ENCODE peak calls at places on chromosomes 5 and 9, in four cellular contexts. K, B, N and R are unnamed samples.

GRCh38 chr5:73204302-73204701 is 31.3 kb downstream of the TMEM174 start:
- DNase-seq in K (no peak), B (no peak), N (no peak), R (no peak)

GRCh38 chr9:81898851-81899250 is 29.4 kb upstream of the SPATA31D4 start:
- DNase-seq in K (no peak), B (no peak), N (no peak), R (no peak)

GRCh38 chr5:33120671-33121070 is 320.1 kb upstream of the TARS1 start:
- DNase-seq in K (no peak), B (no peak), N (peak; percentile 42), R (peak; percentile 14)

GRCh38 chr5:72296251-72296650 is 23.8 kb downstream of the MRPS27 start:
- DNase-seq in K (no peak), B (no peak), N (no peak), R (no peak)

GRCh38 chr5:72956324-72957140 is 691 bp downstream of the FCHO2 start:
- DNase-seq in K (peak; percentile 36), B (peak; percentile 42), N (peak; percentile 33), R (peak; percentile 22)

GRCh38 chr5:38598994-38599611 is 42.7 kb upstream of the LIFR start:
- DNase-seq in K (peak; percentile 33), B (no peak), N (peak; percentile 58), R (no peak)

GRCh38 chr9:108057421-108058136 is 568.0 kb upstream of the KLF4 start:
- DNase-seq in K (no peak), B (peak; percentile 50), N (peak; percentile 95), R (peak; percentile 21)

GRCh38 chr9:121650220-121651013 is 1.0 kb upstream of the DAB2IP start:
- DNase-seq in K (peak; percentile 93), B (peak; percentile 85), N (no peak), R (peak; percentile 27)

GRCh38 chr5:132265336-132266030 is 8.0 kb downstream of the PDLIM4 start:
- DNase-seq in K (peak; percentile 38), B (peak; percentile 58), N (peak; percentile 95), R (peak; percentile 90)

GRCh38 chr9:38682713-38683112 is 37.2 kb downstream of the FAM240B start:
- DNase-seq in K (peak; percentile 40), B (no peak), N (peak; percentile 76), R (peak; percentile 96)

GRCh38 chr5:107572800-107573368 is 97.9 kb downstream of the EFNA5 start:
- DNase-seq in K (no peak), B (no peak), N (no peak), R (no peak)

GRCh38 chr9:121088576-121088975 is 13.8 kb downstream of the CNTRL start:
- DNase-seq in K (no peak), B (no peak), N (no peak), R (no peak)

GRCh38 chr5:65329266-65329665 is 152.5 kb downstream of the ADAMTS6 start:
- DNase-seq in K (no peak), B (no peak), N (peak; percentile 42), R (no peak)

GRCh38 chr5:127053049-127053448 is 20.3 kb downstream of the C5orf63 start:
- DNase-seq in K (no peak), B (no peak), N (no peak), R (no peak)

GRCh38 chr5:111135946-111136345 is 43.8 kb downstream of the WDR36 start:
- DNase-seq in K (peak; percentile 22), B (no peak), N (peak; percentile 67), R (no peak)

GRCh38 chr5:141839015-141839513 is 39.1 kb downstream of the PCDH1 start:
- DNase-seq in K (peak; percentile 56), B (no peak), N (no peak), R (no peak)

GRCh38 chr5:138179277-138179857 is 455 bp downstream of the KIF20A start:
- DNase-seq in K (peak; percentile 28), B (no peak), N (peak; percentile 7), R (no peak)

GRCh38 chr5:62661126-62661525 is 82.5 kb downstream of the LRRC70 start:
- DNase-seq in K (no peak), B (no peak), N (no peak), R (no peak)

GRCh38 chr5:137649228-137649890 is 86.5 kb downstream of the KLHL3 start:
- DNase-seq in K (peak; percentile 12), B (no peak), N (peak; percentile 49), R (peak; percentile 99)

GRCh38 chr9:71663931-71664459 is 104.3 kb downstream of the CEMIP2 start:
- DNase-seq in K (no peak), B (no peak), N (peak; percentile 41), R (peak; percentile 52)

GRCh38 chr5:38265546-38266179 is 7.3 kb downstream of the EGFLAM start:
- DNase-seq in K (peak; percentile 77), B (peak; percentile 59), N (peak; percentile 19), R (peak; percentile 6)

GRCh38 chr5:79990205-79990597 is 861 bp downstream of the MTX3 start:
- DNase-seq in K (peak; percentile 2), B (no peak), N (no peak), R (no peak)

GRCh38 chr9:88400021-88400420 is 11.8 kb downstream of the SPIN1 start:
- DNase-seq in K (no peak), B (no peak), N (peak; percentile 81), R (peak; percentile 60)

GRCh38 chr5:543755-544674 is 19.8 kb upstream of the SLC9A3 start:
- DNase-seq in K (no peak), B (no peak), N (no peak), R (no peak)

GRCh38 chr5:149519624-149520023 is 31.6 kb downstream of the CSNK1A1 start:
- DNase-seq in K (no peak), B (no peak), N (no peak), R (no peak)

GRCh38 chr5:38595149-38595725 is 38.8 kb upstream of the LIFR start:
- DNase-seq in K (peak; percentile 29), B (no peak), N (peak; percentile 55), R (peak; percentile 31)

GRCh38 chr5:71475788-71476384 is 20.4 kb downstream of the BDP1 start:
- DNase-seq in K (peak; percentile 49), B (no peak), N (peak; percentile 6), R (peak; percentile 9)

GRCh38 chr9:105297442-105298097 is 53.1 kb downstream of the SLC44A1 start:
- DNase-seq in K (no peak), B (no peak), N (no peak), R (no peak)

GRCh38 chr9:89002987-89003386 is 11.7 kb downstream of the S1PR3 start:
- DNase-seq in K (no peak), B (no peak), N (no peak), R (no peak)

GRCh38 chr5:148458036-148458888 is 74.5 kb downstream of the FBXO38 start:
- DNase-seq in K (no peak), B (no peak), N (no peak), R (no peak)

GRCh38 chr9:7490317-7491108 is 309.1 kb downstream of the DMAC1 start:
- DNase-seq in K (no peak), B (no peak), N (no peak), R (no peak)

GRCh38 chr9:128685636-128686489 is 3.2 kb upstream of the SET start:
- DNase-seq in K (no peak), B (no peak), N (no peak), R (no peak)

GRCh38 chr5:37088041-37088440 is 161.1 kb downstream of the CPLANE1 start:
- DNase-seq in K (no peak), B (no peak), N (no peak), R (no peak)

DNA sequence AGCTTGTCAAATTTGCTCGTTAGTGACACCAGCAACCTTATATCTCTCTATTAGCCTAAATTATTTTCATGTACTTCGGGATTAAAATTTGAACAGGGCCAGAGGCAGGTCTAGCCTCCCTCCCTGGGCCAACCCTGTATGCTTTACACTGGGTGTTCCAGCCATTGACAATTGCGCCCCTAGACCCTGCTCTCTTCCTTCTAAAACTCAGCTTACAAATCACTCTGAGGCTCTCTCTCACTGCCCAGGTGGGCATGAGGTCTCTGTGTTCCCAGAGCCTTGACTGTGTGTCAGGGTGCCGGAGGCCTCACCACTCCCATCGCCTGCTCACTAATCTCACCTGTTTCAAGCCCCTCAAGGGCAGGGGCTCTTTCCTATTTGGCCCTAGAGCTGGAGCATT is 6.4 kb upstream of the CFAP90 start:
- DNase-seq in K (no peak), B (no peak), N (no peak), R (no peak)
- TF ChIP-seq CTCF in K (no peak), B (no peak), N (no peak), R (no peak)

GRCh38 chr5:74837115-74837514 is 29.1 kb downstream of the FAM169A start:
- DNase-seq in K (no peak), B (no peak), N (no peak), R (no peak)

GRCh38 chr5:74833537-74834266 is 32.5 kb downstream of the FAM169A start:
- DNase-seq in K (no peak), B (no peak), N (no peak), R (no peak)

GRCh38 chr5:74838262-74838661 is 27.9 kb downstream of the FAM169A start:
- DNase-seq in K (no peak), B (no peak), N (no peak), R (no peak)

GRCh38 chr5:74839228-74839627 is 27.0 kb downstream of the FAM169A start:
- DNase-seq in K (no peak), B (no peak), N (no peak), R (no peak)
- H3K4me3 ChIP-seq in K (no peak overlapping the region), B (no peak overlapping the region), N (no peak overlapping the region), R (no peak overlapping the region)

DNA sequence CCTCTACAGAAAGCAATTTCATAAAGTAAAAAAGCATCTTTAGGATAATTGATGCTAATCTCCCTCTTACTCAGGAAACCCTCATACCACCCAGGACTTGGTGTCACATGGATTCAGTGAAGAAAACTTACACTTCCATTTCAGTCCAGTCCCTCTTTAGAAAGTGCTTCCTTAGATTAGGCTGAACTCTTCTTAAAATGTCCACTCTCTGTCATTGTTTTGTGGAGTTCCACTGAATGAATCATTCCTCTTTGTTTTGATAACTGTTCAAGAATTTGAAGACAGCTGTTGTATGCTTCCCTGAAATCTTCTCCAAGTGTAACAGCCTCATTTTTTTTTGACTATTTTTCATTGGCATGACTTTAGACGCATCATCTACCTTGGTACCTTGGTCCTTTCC is 144.0 kb upstream of the ZNF462 start:
- DNase-seq in K (no peak), B (no peak), N (peak; percentile 37), R (no peak)
- TF ChIP-seq CTCF in K (no peak), B (no peak), N (no peak), R (no peak)

GRCh38 chr5:14149672-14150053 is 6.5 kb downstream of the TRIO start:
- DNase-seq in K (no peak), B (no peak), N (no peak), R (no peak)

GRCh38 chr5:14146725-14147124 is 3.6 kb downstream of the TRIO start:
- DNase-seq in K (no peak), B (no peak), N (no peak), R (no peak)

GRCh38 chr5:14147210-14147609 is 4.1 kb downstream of the TRIO start:
- DNase-seq in K (peak; percentile 17), B (no peak), N (no peak), R (no peak)

GRCh38 chr5:14148890-14149671 is 5.9 kb downstream of the TRIO start:
- DNase-seq in K (no peak), B (no peak), N (no peak), R (no peak)

GRCh38 chr5:14148483-14148882 is 5.3 kb downstream of the TRIO start:
- DNase-seq in K (no peak), B (no peak), N (no peak), R (no peak)
- H3K4me3 ChIP-seq in K (no peak overlapping the region), B (no peak overlapping the region), N (no peak overlapping the region), R (no peak overlapping the region)

GRCh38 chr9:2664675-2665065 is 43.1 kb downstream of the VLDLR start:
- DNase-seq in K (no peak), B (no peak), N (no peak), R (no peak)
- TF ChIP-seq CTCF in K (no peak), B (no peak), N (no peak), R (no peak)

GRCh38 chr9:114697951-114698351 is 16.0 kb upstream of the TEX48 start:
- DNase-seq in K (no peak), B (no peak), N (no peak), R (no peak)
- H3K4me3 ChIP-seq in K (no peak overlapping the region), B (no peak overlapping the region), N (no peak overlapping the region), R (no peak overlapping the region)

GRCh38 chr5:128844354-128844923 is 120.8 kb upstream of the SLC27A6 start:
- DNase-seq in K (peak; percentile 42), B (no peak), N (peak; percentile 6), R (no peak)
- TF ChIP-seq CTCF in K (peak; percentile 45), B (no peak), N (peak; percentile 3), R (peak; percentile 28)